ENCODE peak calls at places on chromosomes 16 and 17, in ten cellular contexts. K, S, T, X, Z, M, E, O, U and P are unnamed samples.

GRCh38 chr16:50467943-50468748 is 80.0 kb upstream of the NKD1 start:
- DNase-seq in S (no peak), O (no peak), K (no peak), X (no peak), Z (no peak), E (peak), U (no peak), T (no peak), M (no peak), P (peak)

GRCh38 chr17:40854175-40854814 is 12.7 kb downstream of the KRT12 start:
- DNase-seq in Z (peak), T (peak), M (peak), E (no peak), U (no peak), X (no peak), K (peak), S (no peak), O (no peak), P (peak)

GRCh38 chr17:78532922-78533640 is 44.1 kb downstream of the DNAH17 start:
- DNase-seq in M (no peak), S (no peak), T (peak), E (no peak), O (no peak), U (no peak), K (peak), Z (peak), X (no peak), P (no peak)

GRCh38 chr16:31356566-31357323 is 1.8 kb downstream of the ITGAX start:
- DNase-seq in M (no peak), O (no peak), U (no peak), S (peak), Z (no peak), K (no peak), E (no peak), X (no peak), T (no peak), P (no peak)

GRCh38 chr17:46978489-46979022 is 497 bp downstream of the RPRML start:
- DNase-seq in Z (no peak), T (no peak), M (no peak), U (no peak), E (no peak), S (no peak), X (no peak), O (no peak), K (no peak), P (no peak)

GRCh38 chr16:87897563-87898505 is 28.5 kb upstream of the SLC7A5 start:
- DNase-seq in U (peak), T (no peak), E (no peak), S (no peak), M (no peak), Z (no peak), X (peak), K (no peak), O (no peak), P (no peak)

GRCh38 chr17:71460943-71461342 is 659.9 kb upstream of the SOX9 start:
- DNase-seq in M (no peak), E (no peak), T (peak), S (no peak), Z (no peak), U (no peak), O (no peak), X (no peak), K (peak), P (peak)

GRCh38 chr16:84234656-84235285 is 5.0 kb downstream of the KCNG4 start:
- DNase-seq in T (no peak), K (peak), U (no peak), X (no peak), O (no peak), M (no peak), Z (no peak), S (no peak), E (no peak), P (no peak)

GRCh38 chr17:7436556-7437368 is 1.5 kb downstream of the TMEM102 start:
- DNase-seq in S (peak), E (peak), X (peak), U (peak), Z (peak), K (peak), T (peak), O (peak), M (no peak), P (peak)

GRCh38 chr17:42163696-42164407 is 9.1 kb upstream of the RAB5C start:
- DNase-seq in X (no peak), S (no peak), U (no peak), K (no peak), O (no peak), T (no peak), E (no peak), Z (no peak), M (no peak), P (no peak)

GRCh38 chr16:84700518-84701277 is 898 bp downstream of the USP10 start:
- DNase-seq in U (peak), O (no peak), M (no peak), S (no peak), X (peak), E (no peak), T (peak), Z (no peak), K (peak), P (peak)

GRCh38 chr17:17774009-17774881 is 62.5 kb downstream of the SREBF1 start:
- DNase-seq in X (no peak), K (peak), E (no peak), O (no peak), T (peak), M (no peak), Z (no peak), U (no peak), S (peak), P (no peak)

GRCh38 chr16:89489731-89490385 is 503 bp downstream of the ANKRD11 start:
- DNase-seq in K (no peak), M (no peak), U (no peak), T (no peak), S (no peak), O (no peak), X (no peak), E (no peak), Z (no peak), P (no peak)

GRCh38 chr17:15342460-15342859 is 1.1 kb upstream of the TEKT3 start:
- DNase-seq in E (no peak), S (no peak), K (no peak), O (no peak), M (no peak), Z (no peak), T (no peak), X (no peak), U (no peak), P (no peak)

GRCh38 chr16:16857012-16857411 is 478.1 kb downstream of the NPIPA7 start:
- DNase-seq in S (no peak), T (no peak), U (no peak), E (peak), X (no peak), O (no peak), M (no peak), K (no peak), Z (no peak), P (no peak)

GRCh38 chr17:65485388-65486299 is 75.8 kb downstream of the AXIN2 start:
- DNase-seq in T (no peak), U (no peak), E (no peak), X (no peak), K (peak), O (no peak), Z (no peak), M (no peak), S (no peak), P (no peak)

GRCh38 chr16:4351880-4352279 is 759 bp upstream of the PAM16 start:
- DNase-seq in X (no peak), O (no peak), E (no peak), S (no peak), T (peak), K (peak), M (no peak), U (no peak), Z (no peak), P (no peak)

GRCh38 chr17:16918443-16918842 is 53.5 kb downstream of the TNFRSF13B start:
- DNase-seq in X (no peak), U (no peak), K (no peak), E (no peak), Z (no peak), S (peak), M (no peak), T (no peak), O (no peak), P (no peak)

GRCh38 chr17:53454337-53454736 is 368.4 kb upstream of the KIF2B start:
- DNase-seq in U (no peak), M (no peak), Z (no peak), K (no peak), X (no peak), O (no peak), T (no peak), E (no peak), S (no peak), P (no peak)

GRCh38 chr16:77551352-77551751 is 116.5 kb upstream of the ADAMTS18 start:
- DNase-seq in Z (no peak), E (no peak), U (no peak), K (peak), S (no peak), T (no peak), X (no peak), M (no peak), O (no peak), P (no peak)